ENCODE peak calls at places on chromosomes 16 and 17, in five cellular contexts. F is GM12865, Q is tibial artery, B is heart left ventricle, S is B cell. E is an unnamed sample.

GRCh38 chr16:81797443-81797842 is 18.4 kb downstream of the PLCG2 start:
- DNase-seq in F (peak), Q (no peak), B (no peak), S (peak), E (peak)

GRCh38 chr17:18179804-18180203 is 3.8 kb upstream of the ALKBH5 start:
- DNase-seq in F (no peak), Q (no peak), B (no peak), S (no peak), E (no peak)

GRCh38 chr16:69417537-69418199 is 6.8 kb upstream of the CYB5B start:
- DNase-seq in F (no peak), Q (no peak), B (no peak), S (no peak), E (no peak)

GRCh38 chr16:80875616-80876015 is 71.2 kb upstream of the CDYL2 start:
- DNase-seq in F (no peak), Q (no peak), B (no peak), S (no peak), E (no peak)

GRCh38 chr16:57066625-57067024 is 25.8 kb upstream of the CPNE2 start:
- DNase-seq in F (no peak), Q (no peak), B (no peak), S (no peak), E (no peak)

GRCh38 chr16:73404001-73404400 is 356.1 kb upstream of the ZFHX3 start:
- DNase-seq in F (no peak), Q (no peak), B (no peak), S (no peak), E (no peak)

GRCh38 chr17:40316571-40317344 is 7.8 kb downstream of the RARA start:
- DNase-seq in F (no peak), Q (peak), B (peak), S (no peak), E (no peak)

GRCh38 chr17:18038149-18038850 is 668 bp downstream of the ATPAF2 start:
- DNase-seq in F (peak), Q (no peak), B (no peak), S (peak), E (no peak)

GRCh38 chr17:63142836-63143235 is 176.8 kb downstream of the TANC2 start:
- DNase-seq in F (no peak), Q (no peak), B (no peak), S (no peak), E (no peak)

GRCh38 chr16:7216719-7217118 is 115.9 kb upstream of the RBFOX1 start:
- DNase-seq in F (no peak), Q (no peak), B (no peak), S (no peak), E (no peak)

GRCh38 chr17:41730479-41730878 is 4.0 kb downstream of the HAP1 start:
- DNase-seq in F (no peak), Q (no peak), B (no peak), S (no peak), E (no peak)

GRCh38 chr17:71338396-71338795 is 782.4 kb upstream of the SOX9 start:
- DNase-seq in F (no peak), Q (no peak), B (no peak), S (no peak), E (no peak)

GRCh38 chr17:1649116-1649843 is 386 bp downstream of the RILP start:
- DNase-seq in F (peak), Q (peak), B (peak), S (peak), E (peak)

GRCh38 chr16:50833929-50834328 is 92.0 kb downstream of the CYLD start:
- DNase-seq in F (no peak), Q (no peak), B (no peak), S (no peak), E (no peak)

GRCh38 chr17:64978138-64978537 is 58.9 kb upstream of the LRRC37A3 start:
- DNase-seq in F (no peak), Q (no peak), B (no peak), S (no peak), E (no peak)

GRCh38 chr16:55543470-55543869 is 23.0 kb upstream of the CAPNS2 start:
- DNase-seq in F (no peak), Q (no peak), B (no peak), S (no peak), E (no peak)
- TF ChIP-seq CTCF in F (no peak), Q (peak), B (peak), S (no peak), E (no peak)

DNA sequence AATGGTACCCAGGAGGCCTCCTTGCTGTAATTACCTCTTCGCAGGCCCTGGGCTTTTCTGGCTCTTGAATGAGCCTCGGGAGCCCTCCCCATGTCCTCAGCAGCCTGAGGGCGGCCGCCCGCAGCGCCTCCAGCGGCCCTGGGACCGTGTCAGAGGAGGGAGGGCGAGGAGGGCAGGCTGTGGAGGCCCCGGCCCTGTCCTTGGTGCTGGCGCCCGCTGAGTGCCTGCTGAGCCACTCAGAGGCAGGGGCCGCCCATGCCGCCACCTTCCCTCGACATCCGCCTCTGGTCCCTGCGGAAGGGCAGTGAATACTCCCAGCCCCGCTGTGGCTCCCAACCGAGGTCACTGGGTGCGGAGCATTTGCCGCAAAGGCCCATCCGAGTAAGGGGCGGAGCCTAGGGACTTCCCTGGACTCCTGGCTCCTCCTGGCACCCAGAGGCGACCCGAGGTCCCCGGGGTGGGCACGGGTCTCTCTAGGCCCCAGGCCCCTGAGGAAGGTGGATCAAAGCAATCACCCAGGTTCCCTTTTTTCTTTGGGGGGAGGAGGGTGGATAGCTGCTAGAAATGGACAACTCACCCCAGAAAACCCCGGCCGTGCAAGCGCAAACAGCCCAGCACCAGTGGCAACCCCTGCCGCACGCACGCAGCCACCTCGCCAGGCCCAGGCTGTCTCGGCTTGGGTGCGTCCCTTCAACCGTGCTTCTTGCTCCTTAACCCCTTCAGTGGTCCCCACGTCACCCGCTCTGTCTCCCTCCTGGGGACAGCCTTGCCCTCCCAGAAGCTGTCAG is 2.7 kb downstream of the RBFOX3 start:
- DNase-seq in F (no peak), Q (no peak), B (peak), S (no peak), E (no peak)
- TF ChIP-seq CTCF in F (no peak), Q (no peak), B (peak), S (no peak), E (no peak)

GRCh38 chr16:23679274-23679985 is 741 bp downstream of the PLK1 start:
- DNase-seq in F (peak), Q (no peak), B (no peak), S (peak), E (no peak)

GRCh38 chr16:23676924-23677480 is 1.7 kb upstream of the PLK1 start:
- DNase-seq in F (no peak), Q (no peak), B (no peak), S (no peak), E (no peak)

GRCh38 chr16:23679986-23680336 is 1.3 kb downstream of the PLK1 start:
- DNase-seq in F (no peak), Q (no peak), B (no peak), S (no peak), E (no peak)

GRCh38 chr16:23682181-23682580 is 3.5 kb downstream of the PLK1 start:
- DNase-seq in F (no peak), Q (no peak), B (no peak), S (no peak), E (no peak)

GRCh38 chr16:23678430-23679273 is at the start of gene PLK1:
- DNase-seq in F (peak), Q (peak), B (peak), S (peak), E (peak)
- TF ChIP-seq CTCF in F (peak), Q (peak), B (peak), S (peak), E (no peak)

DNA sequence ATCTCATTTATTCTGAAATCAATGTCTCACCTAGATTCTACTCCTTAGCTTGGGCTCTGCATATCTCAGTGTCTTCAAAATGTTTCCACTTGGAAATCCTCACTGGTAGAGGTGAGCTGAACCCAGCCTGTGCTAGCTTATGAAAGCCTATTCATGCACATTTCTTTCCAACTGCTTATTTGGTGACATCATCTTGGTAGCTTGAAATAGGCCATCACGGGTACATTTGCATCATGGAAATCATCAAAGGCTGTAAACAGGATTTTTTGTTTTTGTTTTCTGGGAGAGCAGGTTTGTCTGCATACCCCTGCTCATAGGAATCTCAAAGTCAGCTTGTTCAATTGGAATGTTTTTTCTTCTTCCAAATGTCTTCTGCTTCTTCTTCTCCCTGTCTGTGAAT is 130.8 kb downstream of the KCNJ18 start:
- DNase-seq in F (no peak), Q (no peak), B (no peak), S (no peak), E (no peak)
- TF ChIP-seq CTCF in F (no peak), Q (no peak), B (no peak), S (no peak), E (no peak)

GRCh38 chr17:73343739-73344454 is 32.1 kb upstream of the CDC42EP4 start:
- DNase-seq in F (no peak), Q (no peak), B (no peak), S (no peak), E (no peak)
- TF ChIP-seq CTCF in F (no peak), Q (no peak), B (no peak), S (no peak), E (no peak)

DNA sequence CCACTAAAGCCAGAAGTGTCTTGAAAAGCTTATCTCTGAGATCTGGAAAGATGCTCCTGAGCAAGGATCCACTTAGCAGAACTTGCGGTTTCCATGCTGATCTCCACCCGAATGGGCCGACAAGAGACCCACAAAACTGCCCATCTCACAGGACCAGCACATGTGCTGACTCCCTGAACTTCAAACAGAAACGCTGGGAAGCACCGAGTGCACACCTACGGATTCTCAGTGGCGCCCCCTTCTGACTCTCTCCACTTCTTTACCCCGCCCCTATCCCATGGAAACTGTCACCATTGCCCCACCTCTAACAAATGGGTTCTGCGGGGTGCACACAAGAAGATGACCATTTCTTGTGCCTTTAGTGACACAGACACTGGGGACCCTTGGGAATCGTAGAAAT is 21.4 kb downstream of the CDRT4 start:
- DNase-seq in F (no peak), Q (no peak), B (no peak), S (no peak), E (no peak)
- TF ChIP-seq CTCF in F (no peak), Q (no peak), B (no peak), S (no peak), E (no peak)

GRCh38 chr17:50094753-50095616 is at the start of gene PDK2:
- DNase-seq in F (peak), Q (peak), B (peak), S (peak), E (peak)
- TF ChIP-seq CTCF in F (no peak), Q (no peak), B (no peak), S (no peak), E (no peak)

GRCh38 chr17:10463402-10463801 is 6.0 kb downstream of the MYH4 start:
- DNase-seq in F (no peak), Q (no peak), B (no peak), S (no peak), E (no peak)
- TF ChIP-seq CTCF in F (no peak), Q (no peak), B (no peak), S (no peak), E (no peak)

GRCh38 chr17:50613596-50613995 is 21.1 kb upstream of the ABCC3 start:
- DNase-seq in F (no peak), Q (no peak), B (no peak), S (no peak), E (no peak)
- TF ChIP-seq CTCF in F (no peak), Q (no peak), B (peak), S (no peak), E (no peak)

GRCh38 chr16:20931066-20931465 is 30.5 kb downstream of the LYRM1 start:
- DNase-seq in F (no peak), Q (no peak), B (no peak), S (no peak), E (no peak)

GRCh38 chr16:20933589-20933988 is 33.0 kb downstream of the LYRM1 start:
- DNase-seq in F (no peak), Q (no peak), B (no peak), S (no peak), E (no peak)

GRCh38 chr16:20925780-20926179 is 25.2 kb downstream of the LYRM1 start:
- DNase-seq in F (no peak), Q (no peak), B (no peak), S (no peak), E (no peak)

GRCh38 chr16:20923876-20924275 is 23.3 kb downstream of the LYRM1 start:
- DNase-seq in F (no peak), Q (no peak), B (no peak), S (no peak), E (no peak)

DNA sequence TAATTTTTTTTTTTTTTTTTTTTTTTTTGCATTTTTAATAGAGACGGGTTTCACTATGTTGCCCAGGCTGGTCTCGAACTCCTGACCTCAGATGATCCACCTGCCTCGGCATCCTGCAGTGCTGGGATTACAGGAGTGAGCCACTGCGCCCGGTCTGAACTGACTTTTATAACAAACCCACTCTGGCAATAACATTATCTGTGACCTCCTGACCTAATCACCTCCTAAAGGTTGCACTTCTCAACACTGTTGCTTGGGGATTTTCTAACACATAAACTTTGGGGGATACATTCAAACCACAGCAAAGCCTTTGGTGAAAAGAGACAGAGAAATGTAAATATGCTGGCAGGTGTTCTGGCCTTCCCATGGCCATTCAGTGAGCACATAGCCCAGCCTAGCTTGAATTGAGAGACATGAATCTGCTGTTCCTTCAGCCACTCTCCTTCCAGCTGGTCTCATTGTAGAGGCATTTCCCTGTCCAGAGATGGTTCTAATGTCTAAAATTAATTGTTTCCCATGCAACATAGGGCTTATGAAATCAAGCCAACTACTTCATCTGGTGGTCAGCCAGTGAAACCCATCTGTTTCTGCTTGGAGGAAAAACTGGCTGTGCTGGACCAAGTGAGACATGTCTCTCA is 28.3 kb downstream of the LYRM1 start:
- DNase-seq in F (peak), Q (no peak), B (no peak), S (no peak), E (no peak)
- TF ChIP-seq CTCF in F (no peak), Q (no peak), B (no peak), S (no peak), E (no peak)

E was measured in natural killer cell.